ENCODE peak calls at places on chromosome 17, in ten cellular contexts. O is heart left ventricle, C is A549, H is transverse colon, N is ovary, V is tibial nerve, E is HCT116, Q is HepG2, I is stomach, M is IMR-90. F is an unnamed sample.
A peak's percentile ranks its signal among the peaks of the same experiment; 100 is the strongest.

GRCh38 chr17:80441133-80441578 is 26.2 kb downstream of the ENDOV start:
- DNase-seq in O (peak; percentile 50), C (peak; percentile 68), H (no peak), N (peak; percentile 52), V (no peak), E (no peak), Q (peak; percentile 35), I (no peak), M (peak; percentile 36), F (peak; percentile 30)

GRCh38 chr17:77857306-77857555 is 101.3 kb upstream of the TNRC6C start:
- DNase-seq in O (no peak), C (no peak), H (no peak), N (no peak), V (no peak), E (no peak), Q (no peak), I (no peak), M (no peak), F (no peak)

GRCh38 chr17:73358668-73359067 is 46.9 kb upstream of the CDC42EP4 start:
- DNase-seq in O (peak; percentile 56), C (no peak), H (no peak), N (no peak), V (no peak), E (no peak), Q (no peak), I (no peak), M (no peak), F (peak; percentile 42)

GRCh38 chr17:12911241-12911640 is 106.6 kb downstream of the ELAC2 start:
- DNase-seq in O (no peak), C (no peak), H (no peak), N (no peak), V (no peak), E (no peak), Q (no peak), I (no peak), M (peak; percentile 48), F (no peak)

GRCh38 chr17:74179576-74179975 is 23.9 kb upstream of the RPL38 start:
- DNase-seq in O (no peak), C (no peak), H (no peak), N (no peak), V (no peak), E (no peak), Q (no peak), I (no peak), M (no peak), F (no peak)

GRCh38 chr17:39114744-39115534 is 36.5 kb downstream of the PLXDC1 start:
- DNase-seq in O (peak; percentile 19), C (no peak), H (no peak), N (no peak), V (no peak), E (no peak), Q (no peak), I (no peak), M (peak; percentile 62), F (peak; percentile 19)

GRCh38 chr17:69900829-69901228 is 174.2 kb upstream of the KCNJ16 start:
- DNase-seq in O (peak; percentile 79), C (no peak), H (no peak), N (no peak), V (no peak), E (no peak), Q (no peak), I (no peak), M (no peak), F (no peak)

GRCh38 chr17:37103191-37103590 is 154.4 kb downstream of the AATF start:
- DNase-seq in O (no peak), C (no peak), H (no peak), N (no peak), V (no peak), E (no peak), Q (no peak), I (no peak), M (no peak), F (no peak)

DNA sequence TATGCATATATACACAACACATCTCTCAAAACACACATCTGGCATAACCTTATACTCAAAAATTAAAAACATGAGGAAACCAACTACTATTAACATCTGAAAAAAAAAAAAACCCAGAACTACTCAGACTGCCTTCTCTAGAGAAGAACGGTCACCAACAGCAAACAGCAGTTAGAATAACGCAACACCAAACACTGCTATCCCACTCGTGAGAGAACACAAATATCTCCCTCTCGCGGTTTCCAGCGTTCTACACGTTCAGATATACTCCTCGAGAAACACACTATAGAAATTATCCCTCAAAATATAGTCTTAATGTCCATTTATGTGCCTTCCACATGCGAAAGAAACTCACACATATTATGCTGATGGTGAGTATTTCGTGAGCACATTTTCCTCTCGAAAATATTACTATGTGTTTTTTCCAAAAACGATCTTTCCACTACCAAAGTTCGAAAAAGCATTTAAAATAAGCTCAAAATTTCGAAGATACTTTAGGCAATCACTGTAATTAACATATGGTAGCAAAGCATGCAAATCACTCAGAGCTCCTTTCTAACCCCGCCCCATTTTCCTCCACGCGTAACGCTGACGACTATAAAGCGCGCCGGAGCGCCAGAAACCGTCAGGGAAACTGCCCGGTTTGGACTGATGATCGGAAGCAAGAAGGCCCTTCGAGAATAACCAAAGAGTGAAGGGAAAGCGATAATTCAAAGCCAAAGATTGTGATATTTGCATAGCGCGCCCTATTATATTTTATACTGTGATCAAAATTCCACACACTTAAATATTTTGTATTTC is 60.1 kb downstream of the TEX14 start:
- DNase-seq in O (peak; percentile 94), C (peak; percentile 85), H (peak; percentile 97), N (peak; percentile 92), V (peak; percentile 96), E (peak; percentile 100), Q (peak; percentile 99), I (peak; percentile 95), M (peak; percentile 99), F (peak; percentile 95)
- TF ChIP-seq POLR2A in O (peak; percentile 84), C (peak; percentile 100), H (peak; percentile 99), N (peak; percentile 81), V (peak; percentile 99), E (peak; percentile 100), Q (peak; percentile 100), I (peak; percentile 98), M (peak; percentile 100), F (peak; percentile 100)

GRCh38 chr17:76685846-76686245 is 24.9 kb downstream of the MXRA7 start:
- DNase-seq in O (no peak), C (no peak), H (no peak), N (no peak), V (no peak), E (no peak), Q (no peak), I (no peak), M (no peak), F (no peak)

GRCh38 chr17:76685366-76685765 is 25.4 kb downstream of the MXRA7 start:
- DNase-seq in O (no peak), C (no peak), H (no peak), N (no peak), V (no peak), E (no peak), Q (no peak), I (no peak), M (no peak), F (no peak)

GRCh38 chr17:76683011-76683755 is 27.6 kb downstream of the MXRA7 start:
- DNase-seq in O (no peak), C (no peak), H (no peak), N (no peak), V (no peak), E (no peak), Q (no peak), I (no peak), M (no peak), F (no peak)

GRCh38 chr17:76684756-76685155 is 26.0 kb downstream of the MXRA7 start:
- DNase-seq in O (no peak), C (no peak), H (no peak), N (no peak), V (no peak), E (no peak), Q (no peak), I (no peak), M (no peak), F (no peak)

DNA sequence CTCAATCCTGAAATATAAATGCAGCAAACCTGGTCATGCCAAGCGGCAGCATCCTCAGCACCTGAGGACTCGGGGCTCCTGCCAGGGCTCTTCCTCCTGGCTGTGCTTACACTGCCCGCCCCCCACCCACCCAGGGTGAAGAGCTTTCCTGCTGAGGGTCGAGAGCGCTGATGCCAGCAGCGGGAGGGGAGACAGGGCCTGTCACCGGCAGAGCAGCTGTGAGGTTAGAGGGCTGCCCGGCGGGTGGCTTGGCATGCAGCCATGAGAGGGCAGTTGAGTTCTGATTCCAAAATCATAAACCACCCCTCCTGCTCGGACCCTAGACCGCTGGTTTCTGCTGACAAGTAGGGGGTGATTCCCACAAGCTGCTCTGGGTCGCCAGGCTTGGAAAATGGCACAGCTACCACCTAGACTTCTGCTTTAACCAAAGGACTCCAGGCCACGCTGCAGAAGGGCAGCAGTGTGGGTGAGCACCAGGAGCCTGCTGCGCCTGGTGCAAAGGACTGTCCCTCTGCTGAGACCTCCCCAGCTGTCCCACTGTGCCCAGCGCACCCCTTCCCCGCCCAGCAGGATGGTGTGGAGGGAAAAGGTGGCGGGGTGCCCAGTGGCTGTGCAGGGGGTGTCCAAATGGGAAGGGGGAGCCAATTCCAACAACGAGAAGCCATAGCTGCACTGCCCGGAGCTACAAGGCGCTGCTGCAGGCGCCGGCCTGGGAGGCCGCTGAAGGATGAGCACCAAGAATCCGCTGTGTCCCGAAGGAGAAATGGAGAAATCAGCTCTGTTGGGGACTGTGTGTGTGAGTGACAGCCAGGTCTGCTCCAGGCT is 26.6 kb downstream of the MXRA7 start:
- DNase-seq in O (no peak), C (no peak), H (no peak), N (no peak), V (no peak), E (no peak), Q (no peak), I (no peak), M (no peak), F (no peak)
- H3K4me1 ChIP-seq in O (peaks cover 84% of the 10 kb centered on the region), C (peaks cover 16% of the 10 kb centered on the region), H (peaks cover 40% of the 10 kb centered on the region), N (peaks cover 31% of the 10 kb centered on the region), V (peaks cover 81% of the 10 kb centered on the region), E (peaks cover 20% of the 10 kb centered on the region), Q (peaks cover 37% of the 10 kb centered on the region), I (peaks cover 84% of the 10 kb centered on the region), M (peaks cover 22% of the 10 kb centered on the region), F (peaks cover 19% of the 10 kb centered on the region)

GRCh38 chr17:19977360-19978205 is at the start of gene AKAP10:
- DNase-seq in O (peak; percentile 95), C (peak; percentile 89), H (peak; percentile 96), N (peak; percentile 92), V (peak; percentile 94), E (peak; percentile 55), Q (peak; percentile 76), I (peak; percentile 95), M (peak; percentile 73), F (peak; percentile 93)
- TF ChIP-seq POLR2A in O (peak; percentile 56), C (peak; percentile 58), H (peak; percentile 73), N (peak; percentile 56), V (no peak), E (peak; percentile 41), Q (peak; percentile 68), I (no peak), M (peak; percentile 78), F (peak; percentile 83)

DNA sequence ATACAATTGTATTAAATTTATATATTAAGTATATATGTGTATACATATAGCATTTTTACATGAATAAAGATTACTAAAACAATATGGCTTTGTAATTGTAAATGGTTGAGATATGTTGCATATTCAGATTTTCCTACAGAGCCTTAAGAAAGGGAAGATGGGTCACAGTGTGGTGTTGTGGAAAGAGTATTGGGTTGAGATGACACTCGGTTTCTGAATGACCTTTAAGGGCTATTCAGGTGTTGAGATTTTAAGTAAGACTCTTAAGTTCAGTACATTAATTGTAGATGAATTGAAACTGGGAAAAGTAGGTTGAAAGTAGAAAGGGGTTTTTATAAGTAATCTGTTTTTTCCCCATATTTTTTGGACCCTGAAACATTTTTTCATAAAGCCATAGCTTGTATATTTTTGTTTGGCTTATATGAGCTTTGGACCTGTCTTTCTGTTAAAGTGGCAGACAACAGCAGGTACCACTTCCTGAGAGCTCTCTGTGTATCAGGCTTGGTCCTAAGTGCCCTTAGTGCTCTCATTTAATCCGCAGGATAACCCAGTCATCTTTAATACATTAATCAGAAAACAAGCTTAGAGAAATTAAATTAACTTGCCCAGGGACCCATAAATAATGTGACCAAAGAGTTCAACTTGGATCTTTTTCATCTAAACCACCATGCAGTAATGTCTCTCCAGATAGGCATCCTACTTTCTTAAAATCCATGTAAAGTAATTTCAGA is 48.5 kb upstream of the MRC2 start:
- DNase-seq in O (no peak), C (no peak), H (no peak), N (no peak), V (no peak), E (no peak), Q (no peak), I (no peak), M (no peak), F (no peak)
- H3K4me1 ChIP-seq in O (no peaks in the 10 kb centered on the region), C (no peaks in the 10 kb centered on the region), H (no peaks in the 10 kb centered on the region), N (no peaks in the 10 kb centered on the region), V (no peaks in the 10 kb centered on the region), E (no peaks in the 10 kb centered on the region), Q (no peaks in the 10 kb centered on the region), I (no peaks in the 10 kb centered on the region), M (no peaks in the 10 kb centered on the region), F (no peaks in the 10 kb centered on the region)

F was measured in body of pancreas.